ENCODE peak calls at places on chromosome 1, in seven cellular contexts. B, I, Q, A, V, P and M are unnamed samples.

GRCh38 chr1:223264983-223265663 is 98.9 kb downstream of the SUSD4 start:
- DNase-seq in B (no peak), I (no peak), Q (no peak), A (no peak), V (no peak), P (no peak), M (no peak)

GRCh38 chr1:81954388-81955023 is 153.8 kb downstream of the ADGRL2 start:
- DNase-seq in B (no peak), I (no peak), Q (no peak), A (no peak), V (no peak), P (no peak), M (no peak)

GRCh38 chr1:244918422-244919319 is 54.3 kb upstream of the HNRNPU start:
- DNase-seq in B (no peak), I (peak; percentile 84), Q (peak; percentile 84), A (no peak), V (peak; percentile 59), P (no peak), M (peak; percentile 38)

GRCh38 chr1:6743189-6744101 is 41.8 kb upstream of the CAMTA1 start:
- DNase-seq in B (peak; percentile 28), I (no peak), Q (peak; percentile 9), A (no peak), V (peak; percentile 58), P (no peak), M (peak; percentile 65)

GRCh38 chr1:66788231-66788939 is 12.7 kb downstream of the INSL5 start:
- DNase-seq in B (no peak), I (no peak), Q (no peak), A (no peak), V (no peak), P (no peak), M (no peak)

GRCh38 chr1:188055921-188056505 is 1227.3 kb downstream of the PLA2G4A start:
- DNase-seq in B (no peak), I (no peak), Q (no peak), A (no peak), V (no peak), P (no peak), M (no peak)

GRCh38 chr1:175968486-175969182 is 225.2 kb upstream of the TNR start:
- DNase-seq in B (no peak), I (no peak), Q (no peak), A (no peak), V (no peak), P (no peak), M (no peak)

GRCh38 chr1:9652379-9653194 is 1.1 kb downstream of the PIK3CD start:
- DNase-seq in B (no peak), I (peak; percentile 43), Q (peak; percentile 55), A (no peak), V (no peak), P (no peak), M (no peak)

GRCh38 chr1:53346007-53346813 is 18.3 kb upstream of the LRP8 start:
- DNase-seq in B (no peak), I (peak; percentile 68), Q (no peak), A (no peak), V (peak; percentile 32), P (no peak), M (no peak)

GRCh38 chr1:237250055-237250454 is 208.1 kb downstream of the RYR2 start:
- DNase-seq in B (no peak), I (no peak), Q (no peak), A (no peak), V (no peak), P (no peak), M (no peak)

GRCh38 chr1:66316464-66317155 is 217.3 kb upstream of the SGIP1 start:
- DNase-seq in B (no peak), I (no peak), Q (no peak), A (no peak), V (no peak), P (no peak), M (peak; percentile 23)

GRCh38 chr1:8423134-8423701 is 105.3 kb downstream of the SLC45A1 start:
- DNase-seq in B (no peak), I (peak; percentile 71), Q (no peak), A (no peak), V (peak; percentile 65), P (no peak), M (no peak)

GRCh38 chr1:99170516-99170915 is 93.8 kb upstream of the PLPPR4 start:
- DNase-seq in B (no peak), I (no peak), Q (no peak), A (no peak), V (no peak), P (no peak), M (no peak)

GRCh38 chr1:176790771-176791170 is 327.8 kb downstream of the PAPPA2 start:
- DNase-seq in B (no peak), I (no peak), Q (no peak), A (no peak), V (no peak), P (no peak), M (no peak)

GRCh38 chr1:64894438-64895196 is 71.7 kb downstream of the JAK1 start:
- DNase-seq in B (no peak), I (no peak), Q (no peak), A (no peak), V (no peak), P (no peak), M (no peak)

GRCh38 chr1:30068787-30069472 is 654.5 kb downstream of the MATN1 start:
- DNase-seq in B (no peak), I (no peak), Q (no peak), A (no peak), V (no peak), P (no peak), M (no peak)

GRCh38 chr1:84785231-84785630 is 95.0 kb upstream of the SSX2IP start:
- DNase-seq in B (no peak), I (no peak), Q (no peak), A (no peak), V (no peak), P (no peak), M (no peak)

GRCh38 chr1:171140466-171140865 is 44.6 kb upstream of the FMO2 start:
- DNase-seq in B (no peak), I (no peak), Q (no peak), A (no peak), V (no peak), P (no peak), M (no peak)

GRCh38 chr1:171142451-171143121 is 42.5 kb upstream of the FMO2 start:
- DNase-seq in B (no peak), I (no peak), Q (no peak), A (no peak), V (no peak), P (no peak), M (no peak)

GRCh38 chr1:171139890-171140289 is 45.2 kb upstream of the FMO2 start:
- DNase-seq in B (no peak), I (no peak), Q (no peak), A (no peak), V (no peak), P (no peak), M (no peak)

GRCh38 chr1:171142081-171142450 is 43.0 kb upstream of the FMO2 start:
- DNase-seq in B (no peak), I (no peak), Q (no peak), A (no peak), V (no peak), P (peak; percentile 7), M (peak; percentile 75)

DNA sequence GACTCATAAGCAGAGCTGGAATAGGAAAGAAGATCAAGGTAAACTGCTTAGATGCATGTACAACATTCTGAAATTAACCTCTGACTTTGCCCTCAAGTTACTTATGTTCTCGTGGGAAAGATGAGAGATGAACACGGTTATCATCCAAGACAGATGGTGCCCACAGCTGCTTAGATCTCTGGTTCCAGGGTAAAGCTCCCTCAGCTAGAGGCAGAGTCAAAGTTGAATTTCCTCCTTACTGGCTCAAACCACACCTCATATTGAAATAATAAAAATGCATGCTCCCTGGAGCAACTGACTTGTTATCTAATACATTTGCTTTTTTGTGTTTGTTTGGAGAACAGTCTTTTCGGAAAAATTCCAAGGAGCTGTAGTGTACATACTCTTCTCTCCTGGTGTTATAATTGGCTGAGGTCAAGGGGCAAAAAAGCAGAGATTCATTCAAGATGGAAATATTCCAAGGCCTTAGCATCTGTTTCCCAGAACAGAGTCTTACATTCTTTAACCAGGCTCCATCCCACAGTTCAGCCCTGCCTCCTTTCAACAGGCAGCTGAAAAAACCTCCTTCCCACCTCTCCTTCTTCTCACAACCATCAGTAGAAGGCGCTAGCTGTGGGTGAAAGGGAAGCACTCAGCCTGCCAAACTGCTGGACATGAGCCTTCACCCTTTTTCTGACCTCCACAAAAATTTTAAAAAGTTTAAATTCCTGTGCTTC is 43.6 kb upstream of the FMO2 start:
- DNase-seq in B (no peak), I (no peak), Q (no peak), A (no peak), V (no peak), P (no peak), M (peak; percentile 68)
- TF ChIP-seq POLR2AphosphoS5 in B (no peak), I (no peak), Q (no peak), A (no peak), V (no peak), P (no peak), M (no peak)

GRCh38 chr1:31765041-31765467 is 914 bp upstream of the ADGRB2 start:
- DNase-seq in B (no peak), I (peak; percentile 79), Q (peak; percentile 45), A (no peak), V (no peak), P (no peak), M (peak; percentile 25)
- H3K9ac ChIP-seq in B (no peak overlapping the region), I (no peak overlapping the region), Q (no peak overlapping the region), A (no peak overlapping the region), V (no peak overlapping the region), P (no peak overlapping the region), M (no peak overlapping the region)

DNA sequence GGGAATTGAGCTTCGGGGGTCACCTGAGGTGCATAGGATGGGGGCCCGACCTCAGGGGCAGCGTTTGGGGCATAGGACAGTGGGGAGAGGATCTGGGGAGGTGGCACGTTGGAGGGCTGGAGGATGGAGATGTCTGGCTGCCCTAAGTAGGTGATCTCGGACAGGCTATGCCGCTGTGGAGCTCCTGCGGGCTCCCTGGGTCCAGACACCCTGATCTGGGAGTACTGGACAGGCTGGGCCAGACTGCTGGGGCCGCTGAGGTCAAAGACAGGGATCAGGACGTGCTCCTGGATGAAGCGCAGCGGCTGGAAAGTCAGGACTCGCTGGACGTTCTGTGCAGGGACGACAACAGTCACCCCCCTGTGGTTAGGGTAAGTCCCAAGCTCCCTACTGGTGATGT is 9.5 kb upstream of the MYOM3 start:
- DNase-seq in B (no peak), I (no peak), Q (no peak), A (no peak), V (no peak), P (no peak), M (no peak)
- H3K4me2 ChIP-seq in B (no peak overlapping the region), I (no peak overlapping the region), Q (no peak overlapping the region), A (no peak overlapping the region), V (no peak overlapping the region), P (no peak overlapping the region), M (no peak overlapping the region)

GRCh38 chr1:182702826-182703524 is 18.6 kb upstream of the RGS8 start:
- DNase-seq in B (no peak), I (peak; percentile 58), Q (no peak), A (no peak), V (no peak), P (no peak), M (no peak)

GRCh38 chr1:182700351-182700709 is 15.9 kb upstream of the RGS8 start:
- DNase-seq in B (no peak), I (no peak), Q (no peak), A (no peak), V (no peak), P (no peak), M (no peak)

GRCh38 chr1:182698977-182699672 is 14.7 kb upstream of the RGS8 start:
- DNase-seq in B (no peak), I (no peak), Q (no peak), A (no peak), V (no peak), P (no peak), M (no peak)

GRCh38 chr1:182703539-182703938 is 19.2 kb upstream of the RGS8 start:
- DNase-seq in B (no peak), I (peak; percentile 58), Q (no peak), A (no peak), V (no peak), P (no peak), M (no peak)

GRCh38 chr1:182699673-182700350 is 15.4 kb upstream of the RGS8 start:
- DNase-seq in B (no peak), I (no peak), Q (no peak), A (no peak), V (peak; percentile 86), P (no peak), M (no peak)
- TF ChIP-seq POLR2AphosphoS5 in B (no peak), I (no peak), Q (no peak), A (no peak), V (no peak), P (no peak), M (no peak)